ENCODE peak calls at places on chromosomes 1 and 21, in eight cellular contexts. X is right cardiac atrium; U is SHP77; V is Peyer's patch; P is IMR-90; D is ELR; O is glutamatergic neuron; F is CD8-positive, alpha-beta T cell. R is an unnamed sample.

GRCh38 chr1:31593770-31594632 is 17.7 kb downstream of the TINAGL1 start:
- DNase-seq in X (peak), U (peak), V (peak), P (peak), D (peak), O (peak), F (peak), R (peak)

GRCh38 chr1:224433041-224433670 is 1.4 kb downstream of the WDR26 start:
- DNase-seq in X (peak), U (no peak), V (no peak), P (no peak), D (peak), O (peak), F (no peak), R (peak)

GRCh38 chr1:42322577-42322976 is 12.5 kb downstream of the FOXJ3 start:
- DNase-seq in X (no peak), U (no peak), V (no peak), P (peak), D (peak), O (no peak), F (no peak), R (no peak)

GRCh38 chr21:20943476-20944085 is 54.6 kb upstream of the NCAM2 start:
- DNase-seq in X (no peak), U (peak), V (no peak), P (no peak), D (no peak), O (no peak), F (no peak), R (no peak)

GRCh38 chr1:25561426-25562100 is 18.2 kb downstream of the LDLRAP1 start:
- DNase-seq in X (no peak), U (no peak), V (no peak), P (no peak), D (no peak), O (no peak), F (no peak), R (no peak)

GRCh38 chr1:70034403-70034802 is 171.0 kb downstream of the LRRC40 start:
- DNase-seq in X (no peak), U (peak), V (no peak), P (peak), D (peak), O (peak), F (no peak), R (no peak)

GRCh38 chr1:89262643-89263042 is 10.0 kb downstream of the GBP5 start:
- DNase-seq in X (no peak), U (no peak), V (no peak), P (peak), D (peak), O (no peak), F (no peak), R (no peak)

GRCh38 chr1:151728151-151728711 is 6.9 kb downstream of the RIIAD1 start:
- DNase-seq in X (peak), U (peak), V (no peak), P (peak), D (peak), O (no peak), F (no peak), R (no peak)

GRCh38 chr1:119742193-119742592 is 26.5 kb downstream of the HMGCS2 start:
- DNase-seq in X (peak), U (no peak), V (no peak), P (peak), D (no peak), O (no peak), F (no peak), R (no peak)

GRCh38 chr1:66589326-66589725 is 55.4 kb downstream of the SGIP1 start:
- DNase-seq in X (no peak), U (no peak), V (no peak), P (no peak), D (no peak), O (no peak), F (no peak), R (no peak)

GRCh38 chr1:52792002-52792401 is 50.6 kb upstream of the ZYG11A start:
- DNase-seq in X (no peak), U (no peak), V (no peak), P (peak), D (peak), O (no peak), F (no peak), R (no peak)

GRCh38 chr1:3124246-3124645 is 55.2 kb downstream of the PRDM16 start:
- DNase-seq in X (no peak), U (no peak), V (no peak), P (no peak), D (no peak), O (no peak), F (no peak), R (no peak)

GRCh38 chr21:38434913-38435533 is 63.3 kb downstream of the ERG start:
- DNase-seq in X (no peak), U (no peak), V (no peak), P (peak), D (peak), O (no peak), F (no peak), R (no peak)

GRCh38 chr1:154418062-154418897 is 13.1 kb downstream of the IL6R start:
- DNase-seq in X (peak), U (peak), V (peak), P (no peak), D (no peak), O (no peak), F (no peak), R (no peak)

GRCh38 chr1:222634180-222635013 is 16.5 kb downstream of the MIA3 start:
- DNase-seq in X (peak), U (peak), V (peak), P (peak), D (peak), O (no peak), F (peak), R (peak)

GRCh38 chr1:40096646-40096976 is 441 bp downstream of the PPT1 start:
- DNase-seq in X (no peak), U (peak), V (no peak), P (no peak), D (no peak), O (no peak), F (no peak), R (no peak)

GRCh38 chr1:27258598-27258997 is 24.2 kb downstream of the WDTC1 start:
- DNase-seq in X (no peak), U (no peak), V (no peak), P (no peak), D (no peak), O (no peak), F (no peak), R (no peak)